ENCODE peak calls at places on chromosomes 6 and 20, in five cellular contexts. D is cardiac muscle cell; U is stimulated activated CD8-positive, alpha-beta memory T cell treated with anti-CD3 and anti-CD28 coated beads, Interleukin-15, amount 100 ng/mL, for 1 hour; P is NCI-H1694; C is mucosa of descending colon. X is an unnamed sample.

GRCh38 chr6:168865-169455 is 123.3 kb upstream of the DUSP22 start:
- DNase-seq in D (peak), U (no peak), P (peak), C (no peak), X (peak)

GRCh38 chr20:47857994-47858557 is 72.8 kb upstream of the SULF2 start:
- DNase-seq in D (no peak), U (no peak), P (no peak), C (no peak), X (peak)

GRCh38 chr20:35129647-35130069 is 17.5 kb downstream of the EDEM2 start:
- DNase-seq in D (no peak), U (no peak), P (no peak), C (no peak), X (no peak)

GRCh38 chr6:110561016-110561396 is 84.6 kb upstream of the SLC22A16 start:
- DNase-seq in D (no peak), U (no peak), P (no peak), C (no peak), X (no peak)

GRCh38 chr6:49790340-49790739 is 3.3 kb upstream of the PGK2 start:
- DNase-seq in D (no peak), U (no peak), P (no peak), C (no peak), X (no peak)

GRCh38 chr6:31125586-31126363 is 5.5 kb upstream of the CDSN start:
- DNase-seq in D (no peak), U (no peak), P (no peak), C (no peak), X (no peak)

GRCh38 chr20:41004561-41005360 is 23.9 kb upstream of the TOP1 start:
- DNase-seq in D (no peak), U (no peak), P (no peak), C (no peak), X (peak)

GRCh38 chr6:137764464-137764863 is 102.6 kb upstream of the TNFAIP3 start:
- DNase-seq in D (no peak), U (no peak), P (no peak), C (no peak), X (no peak)

GRCh38 chr20:35648836-35649235 is 15.9 kb downstream of the CPNE1 start:
- DNase-seq in D (no peak), U (no peak), P (no peak), C (no peak), X (peak)

GRCh38 chr20:43191946-43192847 is 2.5 kb upstream of the PTPRT start:
- DNase-seq in D (peak), U (no peak), P (no peak), C (no peak), X (no peak)

X was measured in NCI-H446.